ENCODE peak calls at places on chromosome 20, in ten cellular contexts. M, U, F, L, W, K, C, D, Z and G are unnamed samples. For H3K36me3 and H3K4me1, the result is how much of the 10 kb centered on the place peaks cover.

GRCh38 chr20:5074050-5074674 is 45.6 kb downstream of the PCNA start:
- DNase-seq in L (no peak), C (no peak), U (no peak), Z (no peak), K (no peak), F (no peak), D (no peak), W (no peak), M (no peak), G (no peak)

GRCh38 chr20:41049451-41049850 is 20.8 kb downstream of the TOP1 start:
- DNase-seq in W (no peak), L (no peak), C (no peak), M (no peak), D (no peak), U (no peak), F (no peak), Z (no peak), K (no peak), G (no peak)

GRCh38 chr20:48783533-48784272 is 44.1 kb downstream of the PREX1 start:
- DNase-seq in K (no peak), M (no peak), D (no peak), Z (no peak), L (no peak), W (no peak), U (peak), C (peak), F (no peak), G (peak)

GRCh38 chr20:1761116-1761515 is 103.5 kb upstream of the SIRPG start:
- DNase-seq in W (no peak), K (no peak), D (no peak), M (peak), Z (no peak), L (no peak), U (no peak), C (peak), F (no peak), G (no peak)

GRCh38 chr20:45765980-45766379 is 25.7 kb downstream of the WFDC3 start:
- DNase-seq in M (no peak), W (no peak), K (no peak), D (no peak), L (no peak), U (no peak), F (no peak), Z (no peak), C (no peak), G (no peak)

GRCh38 chr20:59835057-59835447 is 98.4 kb downstream of the SYCP2 start:
- DNase-seq in U (no peak), C (peak), M (no peak), W (no peak), K (no peak), Z (no peak), L (no peak), F (no peak), D (no peak), G (no peak)

GRCh38 chr20:33233129-33233774 is 2.5 kb upstream of the BPIFA1 start:
- DNase-seq in W (peak), L (no peak), U (no peak), D (no peak), M (no peak), Z (peak), C (no peak), F (no peak), K (peak), G (no peak)

GRCh38 chr20:32449890-32450401 is 91.8 kb downstream of the ASXL1 start:
- DNase-seq in C (no peak), U (peak), F (no peak), D (no peak), L (no peak), Z (no peak), W (no peak), M (no peak), K (no peak), G (no peak)

GRCh38 chr20:56630086-56630493 is 984 bp downstream of the TFAP2C start:
- DNase-seq in C (peak), L (no peak), Z (peak), U (peak), K (peak), M (peak), F (no peak), D (peak), W (peak), G (peak)

GRCh38 chr20:19881990-19882389 is 123.9 kb downstream of the RIN2 start:
- DNase-seq in Z (no peak), M (no peak), W (no peak), F (no peak), D (no peak), C (no peak), U (no peak), K (no peak), L (no peak), G (no peak)

GRCh38 chr20:59752704-59753460 is 148.5 kb downstream of the PHACTR3 start:
- DNase-seq in F (peak), K (no peak), U (no peak), D (no peak), W (no peak), M (no peak), Z (no peak), C (no peak), L (no peak), G (no peak)

GRCh38 chr20:9989066-9989724 is 45.6 kb upstream of the ANKEF1 start:
- DNase-seq in Z (no peak), L (no peak), F (no peak), U (no peak), W (no peak), C (peak), M (no peak), D (no peak), K (no peak), G (no peak)

GRCh38 chr20:51767867-51768758 is at the start of gene ATP9A:
- DNase-seq in U (peak), Z (no peak), K (peak), M (peak), W (no peak), D (no peak), C (peak), F (peak), L (peak), G (peak)

GRCh38 chr20:32168184-32168910 is 39.2 kb downstream of the PLAGL2 start:
- DNase-seq in F (no peak), W (no peak), U (peak), Z (no peak), D (no peak), L (no peak), M (no peak), C (peak), K (peak), G (no peak)

GRCh38 chr20:35695978-35696377 is 3.2 kb downstream of the NFS1 start:
- DNase-seq in K (no peak), U (no peak), C (no peak), M (no peak), Z (no peak), W (no peak), F (no peak), L (no peak), D (no peak), G (no peak)

GRCh38 chr20:37821691-37822655 is 81.0 kb upstream of the VSTM2L start:
- DNase-seq in F (no peak), C (peak), L (no peak), D (no peak), U (no peak), Z (no peak), W (no peak), M (no peak), K (no peak), G (no peak)

GRCh38 chr20:63734946-63735858 is 1.3 kb upstream of the LIME1 start:
- DNase-seq in Z (no peak), M (peak), U (peak), W (peak), D (no peak), C (no peak), F (no peak), K (no peak), L (no peak), G (no peak)

GRCh38 chr20:10131612-10132345 is 86.9 kb upstream of the SNAP25 start:
- DNase-seq in W (no peak), D (no peak), C (peak), K (peak), F (peak), U (peak), Z (peak), L (no peak), M (peak), G (no peak)

GRCh38 chr20:35788796-35789195 is 17.0 kb downstream of the PHF20 start:
- DNase-seq in C (no peak), W (no peak), L (no peak), K (no peak), Z (no peak), M (no peak), D (no peak), F (no peak), U (no peak), G (no peak)

GRCh38 chr20:15146948-15147347 is 809.5 kb upstream of the FLRT3 start:
- DNase-seq in C (no peak), D (no peak), L (no peak), W (no peak), K (no peak), U (no peak), F (no peak), Z (no peak), M (no peak), G (no peak)

GRCh38 chr20:51579137-51579536 is 36.6 kb upstream of the NFATC2 start:
- DNase-seq in L (no peak), F (no peak), M (no peak), Z (no peak), C (peak), K (no peak), D (no peak), W (no peak), U (no peak), G (no peak)

GRCh38 chr20:57323034-57323433 is 6.6 kb upstream of the SPO11 start:
- DNase-seq in L (no peak), C (peak), F (no peak), U (no peak), W (no peak), Z (peak), K (peak), D (no peak), M (no peak), G (peak)

GRCh38 chr20:37901280-37901666 is 1.7 kb upstream of the VSTM2L start:
- DNase-seq in K (peak), D (no peak), L (no peak), F (no peak), W (peak), C (no peak), U (no peak), M (no peak), Z (no peak), G (no peak)

GRCh38 chr20:13821876-13822275 is 37.0 kb downstream of the NDUFAF5 start:
- DNase-seq in L (no peak), W (no peak), M (no peak), F (no peak), D (no peak), U (no peak), Z (no peak), C (peak), K (no peak), G (no peak)

GRCh38 chr20:62644044-62644795 is 1.9 kb downstream of the SLCO4A1 start:
- DNase-seq in W (no peak), U (no peak), M (no peak), C (no peak), F (no peak), D (no peak), K (no peak), L (no peak), Z (no peak), G (peak)

GRCh38 chr20:50675671-50676376 is 15.5 kb downstream of the RIPOR3 start:
- DNase-seq in C (peak), K (no peak), L (no peak), U (no peak), D (no peak), F (no peak), W (no peak), Z (no peak), M (peak), G (no peak)

GRCh38 chr20:41135187-41135887 is 2.0 kb upstream of the PLCG1 start:
- DNase-seq in L (no peak), U (peak), D (peak), K (peak), M (no peak), W (peak), Z (peak), C (no peak), F (no peak), G (peak)

GRCh38 chr20:58634818-58635665 is 16.0 kb upstream of the STX16 start:
- DNase-seq in U (no peak), W (peak), D (no peak), M (no peak), K (no peak), Z (no peak), C (peak), F (no peak), L (no peak), G (no peak)

GRCh38 chr20:3339076-3339475 is 68.4 kb downstream of the DNAAF9 start:
- DNase-seq in K (no peak), Z (no peak), W (no peak), L (no peak), D (no peak), F (no peak), M (no peak), C (no peak), U (no peak), G (no peak)
- TF ChIP-seq CTCF in K (no peak), Z (no peak), W (no peak), L (no peak), D (no peak), F (no peak), M (no peak), C (no peak), U (no peak), G (no peak)

DNA sequence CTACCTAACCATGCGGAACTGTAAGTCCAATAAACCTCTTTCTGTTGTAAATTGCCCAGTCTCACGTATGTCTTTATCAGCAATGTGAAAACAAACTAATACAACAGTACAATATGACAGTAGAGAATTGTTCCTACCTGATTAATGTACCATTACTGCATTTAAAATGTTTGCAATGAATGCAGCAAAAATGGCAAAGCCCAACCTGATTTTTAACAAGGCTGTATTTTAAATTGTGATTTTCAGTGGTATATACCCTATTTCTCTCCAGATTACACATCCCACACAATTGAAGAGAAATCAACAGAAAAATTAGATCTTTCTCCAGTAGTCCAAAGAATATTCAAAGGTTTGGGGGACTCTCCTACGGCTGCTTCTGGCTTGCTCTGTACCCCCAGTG is 3.3 kb upstream of the PCSK2 start:
- DNase-seq in W (no peak), K (no peak), D (no peak), C (no peak), F (no peak), U (no peak), Z (no peak), M (no peak), L (no peak), G (no peak)
- H3K36me3 ChIP-seq in W (under half), K (under half), D (under half), C (under half), F (under half), U (under half), Z (under half), M (under half), L (under half), G (under half)

GRCh38 chr20:53793783-53794383 is 200.2 kb upstream of the ZNF217 start:
- DNase-seq in Z (no peak), W (no peak), K (no peak), C (no peak), M (no peak), U (no peak), D (no peak), L (no peak), F (no peak), G (no peak)

GRCh38 chr20:53792946-53793536 is 199.4 kb upstream of the ZNF217 start:
- DNase-seq in W (no peak), D (no peak), Z (no peak), K (no peak), M (no peak), C (no peak), U (no peak), F (no peak), L (no peak), G (no peak)

GRCh38 chr20:53786445-53787267 is 193.0 kb upstream of the ZNF217 start:
- DNase-seq in K (no peak), U (no peak), D (no peak), Z (no peak), F (no peak), W (no peak), C (no peak), M (no peak), L (no peak), G (no peak)

GRCh38 chr20:53788253-53789022 is 194.8 kb upstream of the ZNF217 start:
- DNase-seq in M (no peak), K (no peak), L (no peak), W (no peak), F (no peak), D (no peak), Z (no peak), C (no peak), U (no peak), G (no peak)

GRCh38 chr20:53789913-53790675 is 196.5 kb upstream of the ZNF217 start:
- DNase-seq in M (no peak), C (no peak), K (no peak), D (no peak), W (no peak), Z (no peak), L (no peak), F (no peak), U (no peak), G (no peak)
- H3K4me1 ChIP-seq in M (under half), C (under half), K (under half), D (under half), W (under half), Z (under half), L (under half), F (under half), U (under half), G (under half)

DNA sequence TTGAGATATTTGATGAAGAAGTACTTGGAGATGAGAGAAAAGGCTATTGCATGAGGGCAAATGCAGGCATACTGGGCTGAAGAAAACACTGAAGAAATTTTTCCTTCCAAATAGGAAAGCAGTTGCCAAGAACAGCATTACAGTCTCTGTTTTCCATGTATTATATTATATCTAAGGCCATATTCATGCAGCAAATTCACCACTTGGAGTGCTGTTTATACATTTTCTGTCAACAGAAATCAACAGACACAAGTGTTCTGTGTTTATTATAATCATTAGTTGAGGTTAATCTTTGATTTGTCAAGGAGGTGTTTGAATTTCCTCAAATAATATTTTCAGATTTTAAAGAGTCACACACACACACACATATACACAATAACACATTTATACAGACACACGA is 268.8 kb upstream of the PLCB4 start:
- DNase-seq in C (no peak), L (no peak), U (no peak), W (no peak), D (no peak), F (no peak), K (no peak), Z (no peak), M (no peak), G (no peak)
- TF ChIP-seq CTCF in C (no peak), L (no peak), U (no peak), W (no peak), D (no peak), F (peak), K (no peak), Z (no peak), M (no peak), G (no peak)

DNA sequence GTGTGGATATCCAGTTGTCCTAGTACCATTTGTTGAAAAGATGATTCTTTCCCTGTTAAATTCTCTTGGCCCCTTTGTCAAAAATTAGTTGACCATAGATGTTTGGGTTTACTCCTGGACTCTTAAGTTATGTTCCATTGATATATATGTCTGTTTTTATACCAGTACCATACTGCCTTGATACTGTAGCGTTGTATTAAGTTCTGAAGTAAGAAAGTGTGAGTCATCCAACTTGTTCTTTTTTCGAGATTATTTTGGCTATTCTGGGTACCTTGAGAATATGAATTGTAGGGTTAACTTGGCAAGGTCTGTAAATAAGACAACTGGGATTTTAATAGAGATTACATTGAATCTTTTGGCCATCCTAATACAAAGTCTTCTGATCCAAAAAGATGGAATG is 26.5 kb downstream of the PANK2 start:
- DNase-seq in W (no peak), C (no peak), F (no peak), D (no peak), K (no peak), M (no peak), U (no peak), L (no peak), Z (no peak), G (no peak)
- H3K36me3 ChIP-seq in W (half or more), C (under half), F (under half), D (half or more), K (under half), M (half or more), U (under half), L (half or more), Z (half or more), G (under half)

DNA sequence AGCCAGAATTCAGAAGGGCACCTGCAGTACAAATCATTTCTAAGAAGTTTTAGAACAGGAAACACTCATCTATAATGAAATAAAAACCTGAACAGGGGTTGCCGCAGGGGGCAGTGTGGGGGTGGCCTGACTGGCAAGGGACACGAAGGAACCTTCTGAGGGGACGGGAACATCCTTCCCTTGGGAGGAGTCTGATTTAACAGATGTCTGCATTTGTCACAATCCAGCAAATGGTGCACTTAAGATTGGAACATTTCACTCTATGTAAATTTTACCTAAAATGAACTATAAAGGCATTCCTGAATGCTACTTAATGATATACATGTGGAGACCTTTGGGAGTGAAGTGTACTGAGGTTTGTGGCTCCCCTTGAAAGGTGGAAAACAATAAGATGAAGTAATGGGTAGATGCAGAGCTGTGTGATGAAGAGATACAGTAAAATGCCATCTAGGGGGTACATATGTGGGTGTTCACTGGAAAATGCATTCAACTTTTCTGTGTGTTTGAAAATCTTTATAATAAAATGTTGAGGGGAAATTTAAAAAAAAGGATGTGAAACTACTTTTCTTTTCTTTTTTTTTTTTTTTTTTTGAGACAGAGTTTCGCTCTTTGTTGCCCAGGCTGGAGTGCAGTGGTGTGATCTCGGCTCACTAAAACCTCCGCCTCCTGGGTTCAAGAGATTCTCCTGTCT is 89.5 kb downstream of the SNX5 start:
- DNase-seq in L (no peak), U (no peak), K (no peak), Z (no peak), D (no peak), M (no peak), C (no peak), W (no peak), F (no peak), G (peak)
- H3K4me1 ChIP-seq in L (under half), U (under half), K (under half), Z (under half), D (under half), M (under half), C (under half), W (under half), F (under half), G (under half)

DNA sequence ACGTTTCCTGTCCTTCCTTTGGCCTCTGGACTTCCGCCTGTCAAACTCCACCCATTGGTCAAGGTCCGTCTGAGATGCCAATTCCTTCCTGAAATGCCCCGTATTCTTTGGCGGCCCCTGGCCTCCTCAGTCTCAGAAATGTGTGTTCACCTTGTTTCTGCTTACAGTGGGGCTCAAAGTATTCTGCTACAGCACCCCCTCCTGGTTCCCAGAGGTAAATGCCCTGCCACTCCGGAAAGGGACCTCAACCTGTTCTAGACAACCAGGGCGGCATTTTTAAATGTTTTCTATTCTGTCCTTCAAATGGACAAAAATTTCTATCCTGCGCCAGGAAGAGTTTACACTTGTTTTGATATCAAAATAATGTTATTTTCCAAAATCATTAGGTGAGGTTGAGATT is 12.1 kb upstream of the PAX1 start:
- DNase-seq in D (no peak), L (no peak), W (peak), F (no peak), Z (no peak), M (no peak), C (no peak), U (no peak), K (peak), G (no peak)
- TF ChIP-seq CTCF in D (peak), L (no peak), W (peak), F (peak), Z (peak), M (no peak), C (no peak), U (no peak), K (no peak), G (no peak)